ENCODE peak calls at places on chromosomes 2 and 18, in nine cellular contexts. One of them, this sample, is unnamed.

GRCh38 chr2:192500550-192501200 is 305.9 kb upstream of the TMEFF2 start:
- DNase-seq in ovary: no peak
- DNase-seq in kidney: no peak
- DNase-seq in PC-9: no peak
- DNase-seq in A673: peak; percentile 83
- DNase-seq in GM23338: no peak
- DNase-seq in right cardiac atrium: no peak
- DNase-seq in Karpas-422: no peak
- DNase-seq in stomach: no peak
- DNase-seq in this sample: no peak

GRCh38 chr2:100197643-100198153 is 55.3 kb upstream of the AFF3 start:
- DNase-seq in ovary: peak; percentile 84
- DNase-seq in kidney: peak; percentile 96
- DNase-seq in PC-9: no peak
- DNase-seq in A673: peak; percentile 3
- DNase-seq in GM23338: peak; percentile 70
- DNase-seq in right cardiac atrium: peak; percentile 92
- DNase-seq in Karpas-422: no peak
- DNase-seq in stomach: peak; percentile 80
- DNase-seq in this sample: peak; percentile 40

GRCh38 chr2:29010946-29011649 is 30.0 kb downstream of the TOGARAM2 start:
- DNase-seq in ovary: peak; percentile 52
- DNase-seq in kidney: peak; percentile 87
- DNase-seq in PC-9: no peak
- DNase-seq in A673: peak; percentile 60
- DNase-seq in GM23338: peak; percentile 29
- DNase-seq in right cardiac atrium: peak; percentile 73
- DNase-seq in Karpas-422: no peak
- DNase-seq in stomach: peak; percentile 38
- DNase-seq in this sample: no peak

GRCh38 chr2:197919487-197919886 is 115.1 kb downstream of the PLCL1 start:
- DNase-seq in ovary: no peak
- DNase-seq in kidney: no peak
- DNase-seq in PC-9: no peak
- DNase-seq in A673: no peak
- DNase-seq in GM23338: no peak
- DNase-seq in right cardiac atrium: no peak
- DNase-seq in Karpas-422: no peak
- DNase-seq in stomach: no peak
- DNase-seq in this sample: no peak

GRCh38 chr2:138752231-138752956 is 27.8 kb downstream of the NXPH2 start:
- DNase-seq in ovary: no peak
- DNase-seq in kidney: no peak
- DNase-seq in PC-9: peak; percentile 53
- DNase-seq in A673: no peak
- DNase-seq in GM23338: no peak
- DNase-seq in right cardiac atrium: no peak
- DNase-seq in Karpas-422: no peak
- DNase-seq in stomach: no peak
- DNase-seq in this sample: no peak

GRCh38 chr2:14451312-14451711 is 181.2 kb upstream of the LRATD1 start:
- DNase-seq in ovary: no peak
- DNase-seq in kidney: no peak
- DNase-seq in PC-9: no peak
- DNase-seq in A673: no peak
- DNase-seq in GM23338: peak; percentile 16
- DNase-seq in right cardiac atrium: no peak
- DNase-seq in Karpas-422: no peak
- DNase-seq in stomach: no peak
- DNase-seq in this sample: no peak

GRCh38 chr18:67135981-67136380 is 380.5 kb downstream of the DSEL start:
- DNase-seq in ovary: no peak
- DNase-seq in kidney: no peak
- DNase-seq in PC-9: no peak
- DNase-seq in A673: no peak
- DNase-seq in GM23338: no peak
- DNase-seq in right cardiac atrium: no peak
- DNase-seq in Karpas-422: no peak
- DNase-seq in stomach: no peak
- DNase-seq in this sample: no peak

GRCh38 chr2:133123393-133123792 is 444.9 kb downstream of the NCKAP5 start:
- DNase-seq in ovary: no peak
- DNase-seq in kidney: no peak
- DNase-seq in PC-9: no peak
- DNase-seq in A673: no peak
- DNase-seq in GM23338: no peak
- DNase-seq in right cardiac atrium: no peak
- DNase-seq in Karpas-422: no peak
- DNase-seq in stomach: no peak
- DNase-seq in this sample: no peak

GRCh38 chr2:118940486-118941120 is 1.4 kb upstream of the MARCO start:
- DNase-seq in ovary: no peak
- DNase-seq in kidney: no peak
- DNase-seq in PC-9: no peak
- DNase-seq in A673: peak; percentile 50
- DNase-seq in GM23338: no peak
- DNase-seq in right cardiac atrium: peak; percentile 65
- DNase-seq in Karpas-422: no peak
- DNase-seq in stomach: no peak
- DNase-seq in this sample: no peak

GRCh38 chr2:2269989-2270562 is 61.0 kb downstream of the MYT1L start:
- DNase-seq in ovary: no peak
- DNase-seq in kidney: no peak
- DNase-seq in PC-9: no peak
- DNase-seq in A673: no peak
- DNase-seq in GM23338: no peak
- DNase-seq in right cardiac atrium: no peak
- DNase-seq in Karpas-422: no peak
- DNase-seq in stomach: no peak
- DNase-seq in this sample: no peak

GRCh38 chr2:32838949-32839348 is 107.8 kb upstream of the LTBP1 start:
- DNase-seq in ovary: no peak
- DNase-seq in kidney: no peak
- DNase-seq in PC-9: no peak
- DNase-seq in A673: no peak
- DNase-seq in GM23338: no peak
- DNase-seq in right cardiac atrium: no peak
- DNase-seq in Karpas-422: peak; percentile 62
- DNase-seq in stomach: no peak
- DNase-seq in this sample: no peak

GRCh38 chr2:216535454-216535995 is 36.9 kb downstream of the RPL37A start:
- DNase-seq in ovary: peak; percentile 92
- DNase-seq in kidney: peak; percentile 94
- DNase-seq in PC-9: peak; percentile 16
- DNase-seq in A673: peak; percentile 91
- DNase-seq in GM23338: no peak
- DNase-seq in right cardiac atrium: peak; percentile 78
- DNase-seq in Karpas-422: no peak
- DNase-seq in stomach: no peak
- DNase-seq in this sample: peak; percentile 32

GRCh38 chr2:238362611-238363010 is 42.3 kb downstream of the TRAF3IP1 start:
- DNase-seq in ovary: no peak
- DNase-seq in kidney: peak; percentile 52
- DNase-seq in PC-9: no peak
- DNase-seq in A673: no peak
- DNase-seq in GM23338: no peak
- DNase-seq in right cardiac atrium: peak; percentile 68
- DNase-seq in Karpas-422: no peak
- DNase-seq in stomach: no peak
- DNase-seq in this sample: no peak

GRCh38 chr18:7924616-7925015 is 357.5 kb downstream of the PTPRM start:
- DNase-seq in ovary: no peak
- DNase-seq in kidney: no peak
- DNase-seq in PC-9: no peak
- DNase-seq in A673: no peak
- DNase-seq in GM23338: no peak
- DNase-seq in right cardiac atrium: no peak
- DNase-seq in Karpas-422: no peak
- DNase-seq in stomach: no peak
- DNase-seq in this sample: no peak

GRCh38 chr2:68911714-68912510 is 40.7 kb upstream of the BMP10 start:
- DNase-seq in ovary: no peak
- DNase-seq in kidney: no peak
- DNase-seq in PC-9: no peak
- DNase-seq in A673: no peak
- DNase-seq in GM23338: no peak
- DNase-seq in right cardiac atrium: no peak
- DNase-seq in Karpas-422: no peak
- DNase-seq in stomach: no peak
- DNase-seq in this sample: no peak

GRCh38 chr2:54941248-54941984 is 108.8 kb downstream of the RTN4 start:
- DNase-seq in ovary: no peak
- DNase-seq in kidney: no peak
- DNase-seq in PC-9: no peak
- DNase-seq in A673: no peak
- DNase-seq in GM23338: no peak
- DNase-seq in right cardiac atrium: no peak
- DNase-seq in Karpas-422: no peak
- DNase-seq in stomach: no peak
- DNase-seq in this sample: no peak

GRCh38 chr2:126658910-126659613 is 3.1 kb downstream of the GYPC start:
- DNase-seq in ovary: peak; percentile 50
- DNase-seq in kidney: peak; percentile 87
- DNase-seq in PC-9: no peak
- DNase-seq in A673: no peak
- DNase-seq in GM23338: no peak
- DNase-seq in right cardiac atrium: peak; percentile 88
- DNase-seq in Karpas-422: peak; percentile 77
- DNase-seq in stomach: peak; percentile 54
- DNase-seq in this sample: peak; percentile 86

GRCh38 chr2:126660068-126660467 is 4.1 kb downstream of the GYPC start:
- DNase-seq in ovary: no peak
- DNase-seq in kidney: no peak
- DNase-seq in PC-9: no peak
- DNase-seq in A673: no peak
- DNase-seq in GM23338: no peak
- DNase-seq in right cardiac atrium: no peak
- DNase-seq in Karpas-422: no peak
- DNase-seq in stomach: no peak
- DNase-seq in this sample: no peak

GRCh38 chr2:126662623-126663022 is 6.7 kb downstream of the GYPC start:
- DNase-seq in ovary: no peak
- DNase-seq in kidney: no peak
- DNase-seq in PC-9: no peak
- DNase-seq in A673: peak; percentile 57
- DNase-seq in GM23338: no peak
- DNase-seq in right cardiac atrium: no peak
- DNase-seq in Karpas-422: peak; percentile 73
- DNase-seq in stomach: no peak
- DNase-seq in this sample: no peak

GRCh38 chr2:126661702-126662465 is 5.9 kb downstream of the GYPC start:
- DNase-seq in ovary: no peak
- DNase-seq in kidney: no peak
- DNase-seq in PC-9: no peak
- DNase-seq in A673: no peak
- DNase-seq in GM23338: no peak
- DNase-seq in right cardiac atrium: peak; percentile 64
- DNase-seq in Karpas-422: peak; percentile 62
- DNase-seq in stomach: no peak
- DNase-seq in this sample: no peak

GRCh38 chr2:126661001-126661400 is 5.0 kb downstream of the GYPC start:
- DNase-seq in ovary: no peak
- DNase-seq in kidney: no peak
- DNase-seq in PC-9: no peak
- DNase-seq in A673: no peak
- DNase-seq in GM23338: no peak
- DNase-seq in right cardiac atrium: no peak
- DNase-seq in Karpas-422: no peak
- DNase-seq in stomach: no peak
- DNase-seq in this sample: no peak
- H3K4me1 ChIP-seq in ovary: peaks cover 41% of the 10 kb centered on the region
- H3K4me1 ChIP-seq in kidney: peaks cover 48% of the 10 kb centered on the region
- H3K4me1 ChIP-seq in PC-9: no peaks in the 10 kb centered on the region
- H3K4me1 ChIP-seq in A673: peaks cover 25% of the 10 kb centered on the region
- H3K4me1 ChIP-seq in GM23338: peaks cover 26% of the 10 kb centered on the region
- H3K4me1 ChIP-seq in right cardiac atrium: peaks cover 26% of the 10 kb centered on the region
- H3K4me1 ChIP-seq in Karpas-422: peaks cover 87% of the 10 kb centered on the region
- H3K4me1 ChIP-seq in stomach: peaks cover 87% of the 10 kb centered on the region
- H3K4me1 ChIP-seq in this sample: peaks cover 16% of the 10 kb centered on the region

GRCh38 chr2:1162768-1163584 is 212.3 kb downstream of the SNTG2 start:
- DNase-seq in ovary: no peak
- DNase-seq in kidney: no peak
- DNase-seq in PC-9: no peak
- DNase-seq in A673: peak; percentile 89
- DNase-seq in GM23338: no peak
- DNase-seq in right cardiac atrium: no peak
- DNase-seq in Karpas-422: peak; percentile 53
- DNase-seq in stomach: no peak
- DNase-seq in this sample: no peak
- H3K4me3 ChIP-seq in ovary: no peak overlapping the region
- H3K4me3 ChIP-seq in kidney: no peak overlapping the region
- H3K4me3 ChIP-seq in PC-9: no peak overlapping the region
- H3K4me3 ChIP-seq in A673: no peak overlapping the region
- H3K4me3 ChIP-seq in GM23338: no peak overlapping the region
- H3K4me3 ChIP-seq in right cardiac atrium: no peak overlapping the region
- H3K4me3 ChIP-seq in Karpas-422: no peak overlapping the region
- H3K4me3 ChIP-seq in stomach: no peak overlapping the region
- H3K4me3 ChIP-seq in this sample: no peak overlapping the region

GRCh38 chr2:121476714-121477113 is 54.0 kb upstream of the RNU4ATAC start:
- DNase-seq in ovary: no peak
- DNase-seq in kidney: no peak
- DNase-seq in PC-9: no peak
- DNase-seq in A673: peak; percentile 37
- DNase-seq in GM23338: no peak
- DNase-seq in right cardiac atrium: no peak
- DNase-seq in Karpas-422: no peak
- DNase-seq in stomach: no peak
- DNase-seq in this sample: no peak
- H3K4me1 ChIP-seq in ovary: peaks cover 4% of the 10 kb centered on the region
- H3K4me1 ChIP-seq in kidney: peaks cover 11% of the 10 kb centered on the region
- H3K4me1 ChIP-seq in PC-9: peaks cover 15% of the 10 kb centered on the region
- H3K4me1 ChIP-seq in A673: peaks cover 70% of the 10 kb centered on the region
- H3K4me1 ChIP-seq in GM23338: peaks cover 25% of the 10 kb centered on the region
- H3K4me1 ChIP-seq in right cardiac atrium: peaks cover 11% of the 10 kb centered on the region
- H3K4me1 ChIP-seq in Karpas-422: peaks cover 20% of the 10 kb centered on the region
- H3K4me1 ChIP-seq in stomach: peaks cover 49% of the 10 kb centered on the region
- H3K4me1 ChIP-seq in this sample: peaks cover 7% of the 10 kb centered on the region

GRCh38 chr2:27441958-27442281 is 261 bp upstream of the KRTCAP3 start:
- DNase-seq in ovary: no peak
- DNase-seq in kidney: no peak
- DNase-seq in PC-9: no peak
- DNase-seq in A673: no peak
- DNase-seq in GM23338: no peak
- DNase-seq in right cardiac atrium: no peak
- DNase-seq in Karpas-422: no peak
- DNase-seq in stomach: no peak
- DNase-seq in this sample: no peak
- H3K4me3 ChIP-seq in ovary: no peak overlapping the region
- H3K4me3 ChIP-seq in kidney: no peak overlapping the region
- H3K4me3 ChIP-seq in PC-9: peak overlapping the region; percentile 79
- H3K4me3 ChIP-seq in A673: no peak overlapping the region
- H3K4me3 ChIP-seq in GM23338: peak overlapping the region; percentile 77
- H3K4me3 ChIP-seq in right cardiac atrium: no peak overlapping the region
- H3K4me3 ChIP-seq in Karpas-422: no peak overlapping the region
- H3K4me3 ChIP-seq in stomach: peak overlapping the region; percentile 55
- H3K4me3 ChIP-seq in this sample: peak overlapping the region; percentile 11